ENCODE peak calls at places on chromosomes 7 and 10, in four cellular contexts. One of them, this sample, is unnamed.

GRCh38 chr10:124675261-124675660 is 68.9 kb downstream of the FAM53B start:
- DNase-seq in BE2C: no peak
- DNase-seq in cardiac muscle cell: no peak
- DNase-seq in ovary: no peak
- DNase-seq in this sample: no peak

GRCh38 chr7:138834583-138834982 is 36.6 kb upstream of the ATP6V0A4 start:
- DNase-seq in BE2C: no peak
- DNase-seq in cardiac muscle cell: no peak
- DNase-seq in ovary: no peak
- DNase-seq in this sample: no peak

GRCh38 chr10:49831352-49832040 is 69.4 kb upstream of the OGDHL start:
- DNase-seq in BE2C: no peak
- DNase-seq in cardiac muscle cell: no peak
- DNase-seq in ovary: no peak
- DNase-seq in this sample: no peak

GRCh38 chr7:24870766-24871165 is 109.2 kb downstream of the OSBPL3 start:
- DNase-seq in BE2C: no peak
- DNase-seq in cardiac muscle cell: no peak
- DNase-seq in ovary: no peak
- DNase-seq in this sample: no peak

GRCh38 chr10:29791773-29792172 is 157.0 kb upstream of the SVIL start:
- DNase-seq in BE2C: no peak
- DNase-seq in cardiac muscle cell: no peak
- DNase-seq in ovary: no peak
- DNase-seq in this sample: no peak

GRCh38 chr7:26944486-26944885 is 80.1 kb upstream of the SKAP2 start:
- DNase-seq in BE2C: no peak
- DNase-seq in cardiac muscle cell: no peak
- DNase-seq in ovary: no peak
- DNase-seq in this sample: no peak

GRCh38 chr10:124550305-124551034 is 88.8 kb downstream of the LHPP start:
- DNase-seq in BE2C: no peak
- DNase-seq in cardiac muscle cell: no peak
- DNase-seq in ovary: no peak
- DNase-seq in this sample: no peak

GRCh38 chr10:52639652-52640051 is 132.9 kb downstream of the MBL2 start:
- DNase-seq in BE2C: no peak
- DNase-seq in cardiac muscle cell: no peak
- DNase-seq in ovary: no peak
- DNase-seq in this sample: no peak

GRCh38 chr7:153385502-153385901 is 626.0 kb downstream of the ACTR3B start:
- DNase-seq in BE2C: no peak
- DNase-seq in cardiac muscle cell: no peak
- DNase-seq in ovary: no peak
- DNase-seq in this sample: no peak

GRCh38 chr10:103921750-103922195 is 3.8 kb upstream of the STN1 start:
- DNase-seq in BE2C: no peak
- DNase-seq in cardiac muscle cell: peak; percentile 40
- DNase-seq in ovary: no peak
- DNase-seq in this sample: no peak

GRCh38 chr7:15461576-15461975 is 100.2 kb downstream of the AGMO start:
- DNase-seq in BE2C: no peak
- DNase-seq in cardiac muscle cell: no peak
- DNase-seq in ovary: no peak
- DNase-seq in this sample: no peak

GRCh38 chr10:128896183-128896805 is 570.7 kb upstream of the MGMT start:
- DNase-seq in BE2C: no peak
- DNase-seq in cardiac muscle cell: no peak
- DNase-seq in ovary: no peak
- DNase-seq in this sample: no peak

GRCh38 chr10:115572740-115573455 is 479.7 kb downstream of the ATRNL1 start:
- DNase-seq in BE2C: peak; percentile 21
- DNase-seq in cardiac muscle cell: peak; percentile 19
- DNase-seq in ovary: no peak
- DNase-seq in this sample: no peak

GRCh38 chr7:99030951-99031350 is 113.0 kb downstream of the SMURF1 start:
- DNase-seq in BE2C: no peak
- DNase-seq in cardiac muscle cell: no peak
- DNase-seq in ovary: peak; percentile 19
- DNase-seq in this sample: no peak

GRCh38 chr7:88597941-88598425 is 161.5 kb upstream of the ZNF804B start:
- DNase-seq in BE2C: no peak
- DNase-seq in cardiac muscle cell: no peak
- DNase-seq in ovary: no peak
- DNase-seq in this sample: no peak

GRCh38 chr10:125916977-125917376 is 20.6 kb downstream of the FANK1 start:
- DNase-seq in BE2C: no peak
- DNase-seq in cardiac muscle cell: no peak
- DNase-seq in ovary: no peak
- DNase-seq in this sample: no peak

GRCh38 chr7:74071121-74071520 is 12.5 kb upstream of the LIMK1 start:
- DNase-seq in BE2C: no peak
- DNase-seq in cardiac muscle cell: no peak
- DNase-seq in ovary: no peak
- DNase-seq in this sample: no peak

GRCh38 chr7:26993816-26994810 is 101.7 kb downstream of the HOXA1 start:
- DNase-seq in BE2C: no peak
- DNase-seq in cardiac muscle cell: no peak
- DNase-seq in ovary: no peak
- DNase-seq in this sample: no peak

GRCh38 chr10:60714242-60714641 is 64.0 kb upstream of the CDK1 start:
- DNase-seq in BE2C: no peak
- DNase-seq in cardiac muscle cell: no peak
- DNase-seq in ovary: no peak
- DNase-seq in this sample: no peak

GRCh38 chr7:115023219-115023618 is 101.3 kb downstream of the MDFIC start:
- DNase-seq in BE2C: no peak
- DNase-seq in cardiac muscle cell: no peak
- DNase-seq in ovary: no peak
- DNase-seq in this sample: no peak

GRCh38 chr7:27122075-27122910 is 8.3 kb downstream of the HOXA4 start:
- DNase-seq in BE2C: no peak
- DNase-seq in cardiac muscle cell: no peak
- DNase-seq in ovary: no peak
- DNase-seq in this sample: no peak

GRCh38 chr7:47336178-47337020 is 245.5 kb downstream of the TNS3 start:
- DNase-seq in BE2C: no peak
- DNase-seq in cardiac muscle cell: no peak
- DNase-seq in ovary: no peak
- DNase-seq in this sample: no peak

GRCh38 chr7:70060298-70061068 is 462.2 kb downstream of the AUTS2 start:
- DNase-seq in BE2C: no peak
- DNase-seq in cardiac muscle cell: no peak
- DNase-seq in ovary: no peak
- DNase-seq in this sample: no peak

GRCh38 chr7:46680147-46680546 is 759.1 kb upstream of the IGFBP3 start:
- DNase-seq in BE2C: no peak
- DNase-seq in cardiac muscle cell: no peak
- DNase-seq in ovary: no peak
- DNase-seq in this sample: no peak

GRCh38 chr10:104043854-104044253 is 41.8 kb downstream of the COL17A1 start:
- DNase-seq in BE2C: no peak
- DNase-seq in cardiac muscle cell: no peak
- DNase-seq in ovary: no peak
- DNase-seq in this sample: no peak

GRCh38 chr10:85598646-85599045 is 767.9 kb downstream of the GRID1 start:
- DNase-seq in BE2C: no peak
- DNase-seq in cardiac muscle cell: no peak
- DNase-seq in ovary: no peak
- DNase-seq in this sample: no peak

GRCh38 chr10:76558996-76559888 is 1078.4 kb downstream of the KCNMA1 start:
- DNase-seq in BE2C: no peak
- DNase-seq in cardiac muscle cell: no peak
- DNase-seq in ovary: no peak
- DNase-seq in this sample: peak; percentile 25
- TF ChIP-seq CTCF in BE2C: no peak
- TF ChIP-seq CTCF in cardiac muscle cell: no peak
- TF ChIP-seq CTCF in ovary: no peak
- TF ChIP-seq CTCF in this sample: no peak

DNA sequence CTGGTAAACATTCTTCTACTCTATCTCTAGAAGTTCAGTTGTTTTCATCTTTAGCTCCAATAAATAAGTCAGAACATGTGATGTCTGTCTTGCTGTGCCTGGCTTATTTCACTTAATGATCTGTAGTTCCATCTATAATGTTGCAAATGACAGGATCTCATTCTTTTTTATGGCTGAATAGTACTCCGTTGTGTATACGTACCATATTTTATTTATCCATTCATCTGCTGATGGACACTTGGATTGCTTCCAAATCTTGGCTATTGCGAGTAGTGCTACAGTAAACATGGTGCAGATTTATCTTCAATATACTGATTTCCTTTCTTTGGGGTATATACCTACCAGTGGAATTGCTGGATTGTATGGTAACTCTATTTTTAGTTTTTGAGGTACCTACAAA is 124.4 kb downstream of the ZNF33B start:
- DNase-seq in BE2C: no peak
- DNase-seq in cardiac muscle cell: no peak
- DNase-seq in ovary: no peak
- DNase-seq in this sample: no peak
- H3K9me3 ChIP-seq in BE2C: no peaks in the 10 kb centered on the region
- H3K9me3 ChIP-seq in cardiac muscle cell: no peaks in the 10 kb centered on the region
- H3K9me3 ChIP-seq in ovary: peaks cover 16% of the 10 kb centered on the region
- H3K9me3 ChIP-seq in this sample: no peaks in the 10 kb centered on the region

GRCh38 chr10:4174197-4174596 is 389.2 kb upstream of the KLF6 start:
- DNase-seq in BE2C: peak; percentile 41
- DNase-seq in cardiac muscle cell: peak; percentile 14
- DNase-seq in ovary: no peak
- DNase-seq in this sample: no peak
- TF ChIP-seq CTCF in BE2C: peak; percentile 49
- TF ChIP-seq CTCF in cardiac muscle cell: no peak
- TF ChIP-seq CTCF in ovary: no peak
- TF ChIP-seq CTCF in this sample: no peak

DNA sequence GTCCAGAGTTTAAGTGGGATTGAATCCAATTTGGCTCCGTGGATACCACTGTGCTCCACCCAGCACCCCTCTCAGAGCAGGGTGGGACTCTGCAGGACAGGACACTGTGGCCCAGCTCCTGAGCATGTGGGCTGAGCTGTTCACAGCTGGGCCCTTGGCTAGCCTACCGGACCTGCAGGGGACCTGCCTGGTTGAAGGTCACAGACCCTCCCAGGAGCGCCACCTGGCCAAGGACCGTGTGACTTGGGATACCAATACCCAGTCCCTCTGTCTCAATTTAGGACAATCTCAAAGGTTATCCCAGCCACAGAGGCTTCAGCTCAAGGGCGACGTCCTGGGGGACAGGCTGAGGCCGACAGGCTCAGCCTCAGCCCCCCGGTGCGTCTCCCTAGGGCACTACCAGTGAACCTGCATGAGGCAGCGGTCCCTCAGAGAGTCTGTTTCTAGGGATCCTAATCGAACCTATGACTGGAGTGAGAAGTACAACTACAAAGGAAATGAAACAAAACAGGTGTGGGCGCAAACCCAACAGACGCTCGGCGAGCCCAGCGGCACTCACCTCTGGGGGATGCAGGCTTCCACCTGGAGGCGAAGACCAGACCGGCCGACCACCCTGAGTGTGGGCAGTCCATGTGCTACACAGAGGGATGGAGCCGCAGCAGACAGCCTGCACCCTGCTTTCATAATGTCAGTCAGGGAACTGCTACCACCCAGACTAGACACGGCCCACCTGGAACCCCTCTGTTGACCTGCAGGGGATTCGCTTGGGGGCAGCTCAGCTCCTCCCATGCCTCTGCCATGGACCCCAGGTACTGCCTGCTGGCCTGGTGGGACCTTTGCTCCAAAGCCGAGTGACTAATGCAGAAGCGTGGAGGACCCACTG is 103.7 kb downstream of the PAXIP1 start:
- DNase-seq in BE2C: no peak
- DNase-seq in cardiac muscle cell: no peak
- DNase-seq in ovary: no peak
- DNase-seq in this sample: no peak
- H3K9me3 ChIP-seq in BE2C: no peaks in the 10 kb centered on the region
- H3K9me3 ChIP-seq in cardiac muscle cell: no peaks in the 10 kb centered on the region
- H3K9me3 ChIP-seq in ovary: no peaks in the 10 kb centered on the region
- H3K9me3 ChIP-seq in this sample: no peaks in the 10 kb centered on the region

GRCh38 chr7:926061-927030 is 28.1 kb downstream of the ADAP1 start:
- DNase-seq in BE2C: peak; percentile 11
- DNase-seq in cardiac muscle cell: no peak
- DNase-seq in ovary: peak; percentile 26
- DNase-seq in this sample: no peak

GRCh38 chr7:923108-924041 is 31.1 kb downstream of the ADAP1 start:
- DNase-seq in BE2C: peak; percentile 39
- DNase-seq in cardiac muscle cell: peak; percentile 38
- DNase-seq in ovary: peak; percentile 38
- DNase-seq in this sample: peak; percentile 47

GRCh38 chr7:925601-926000 is 28.9 kb downstream of the ADAP1 start:
- DNase-seq in BE2C: peak; percentile 55
- DNase-seq in cardiac muscle cell: no peak
- DNase-seq in ovary: peak; percentile 39
- DNase-seq in this sample: no peak

GRCh38 chr7:922334-923107 is 32.0 kb downstream of the ADAP1 start:
- DNase-seq in BE2C: no peak
- DNase-seq in cardiac muscle cell: no peak
- DNase-seq in ovary: peak; percentile 31
- DNase-seq in this sample: peak; percentile 10

GRCh38 chr7:924541-925231 is 29.8 kb downstream of the ADAP1 start:
- DNase-seq in BE2C: no peak
- DNase-seq in cardiac muscle cell: no peak
- DNase-seq in ovary: peak; percentile 33
- DNase-seq in this sample: peak; percentile 14
- TF ChIP-seq CTCF in BE2C: no peak
- TF ChIP-seq CTCF in cardiac muscle cell: no peak
- TF ChIP-seq CTCF in ovary: no peak
- TF ChIP-seq CTCF in this sample: no peak

GRCh38 chr7:3923307-3923918 is 622.4 kb downstream of the SDK1 start:
- DNase-seq in BE2C: no peak
- DNase-seq in cardiac muscle cell: no peak
- DNase-seq in ovary: no peak
- DNase-seq in this sample: peak; percentile 70
- H3K9me3 ChIP-seq in BE2C: no peaks in the 10 kb centered on the region
- H3K9me3 ChIP-seq in cardiac muscle cell: no peaks in the 10 kb centered on the region
- H3K9me3 ChIP-seq in ovary: no peaks in the 10 kb centered on the region
- H3K9me3 ChIP-seq in this sample: no peaks in the 10 kb centered on the region

DNA sequence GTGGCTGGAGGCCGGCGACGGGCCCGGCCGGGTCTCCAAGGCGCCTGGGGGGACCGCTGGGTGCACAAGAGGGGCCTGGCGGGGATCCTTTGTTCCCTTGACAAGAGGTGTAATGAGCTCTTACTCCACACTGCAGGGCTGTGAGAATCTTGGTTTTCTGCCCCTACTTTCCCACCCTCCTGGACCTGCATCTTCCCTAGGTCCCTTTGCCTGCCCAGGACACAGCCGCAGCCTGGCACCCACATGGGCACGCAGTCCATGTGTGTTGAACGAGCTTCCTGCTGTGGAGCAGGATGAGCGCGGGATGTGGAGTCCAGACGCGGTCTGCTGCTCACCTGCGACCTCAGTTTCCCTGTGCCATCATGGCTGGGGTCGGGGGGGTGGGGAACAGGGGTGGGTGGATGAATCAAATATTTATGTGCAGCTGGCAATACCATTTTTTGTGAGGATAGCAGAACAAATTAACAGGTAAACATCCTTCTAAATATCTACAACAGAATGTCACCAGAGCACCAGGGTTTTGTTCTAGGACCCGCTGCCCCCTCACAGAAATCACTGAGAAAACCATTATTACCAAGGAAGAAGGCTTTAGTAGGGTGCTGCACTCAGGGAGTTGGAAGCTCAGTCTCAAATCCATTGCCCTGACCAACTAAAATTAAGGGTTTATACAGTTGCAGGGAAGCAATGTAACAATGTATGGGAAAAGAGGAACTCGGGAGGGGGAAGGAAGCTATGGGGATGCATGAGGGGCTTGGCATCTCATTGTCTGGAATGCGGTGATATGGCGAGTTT is 474 bp upstream of the NSMCE4A start:
- DNase-seq in BE2C: no peak
- DNase-seq in cardiac muscle cell: no peak
- DNase-seq in ovary: no peak
- DNase-seq in this sample: no peak
- TF ChIP-seq CTCF in BE2C: no peak
- TF ChIP-seq CTCF in cardiac muscle cell: no peak
- TF ChIP-seq CTCF in ovary: peak; percentile 35
- TF ChIP-seq CTCF in this sample: peak; percentile 20

This sample was measured in pancreas.